ENCODE peak calls at places on chromosomes 2 and 18, in five cellular contexts. U, G, A, M and I are unnamed samples.

GRCh38 chr2:196230051-196230450 is 58.7 kb upstream of the STK17B start:
- DNase-seq in U (peak; percentile 53), G (no peak), A (no peak), M (no peak), I (no peak)

GRCh38 chr2:232898592-232899541 is 28.8 kb downstream of the SNORC start:
- DNase-seq in U (no peak), G (no peak), A (peak; percentile 47), M (no peak), I (no peak)

GRCh38 chr2:148888003-148888501 is 13.0 kb downstream of the KIF5C start:
- DNase-seq in U (no peak), G (no peak), A (no peak), M (no peak), I (peak; percentile 45)

GRCh38 chr2:127169066-127169660 is 50.9 kb downstream of the CYP27C1 start:
- DNase-seq in U (no peak), G (no peak), A (no peak), M (no peak), I (no peak)

GRCh38 chr2:152189622-152190495 is 14.3 kb upstream of the STAM2 start:
- DNase-seq in U (peak; percentile 64), G (no peak), A (peak; percentile 53), M (peak; percentile 29), I (peak; percentile 55)

GRCh38 chr2:133415210-133415876 is 152.9 kb downstream of the NCKAP5 start:
- DNase-seq in U (no peak), G (no peak), A (no peak), M (no peak), I (peak; percentile 46)

GRCh38 chr2:182447163-182447562 is 20.3 kb upstream of the PDE1A start:
- DNase-seq in U (no peak), G (no peak), A (no peak), M (no peak), I (no peak)

GRCh38 chr18:995641-996040 is 91.0 kb downstream of the ADCYAP1 start:
- DNase-seq in U (no peak), G (no peak), A (no peak), M (no peak), I (no peak)

GRCh38 chr2:226934546-226935243 is 98.8 kb downstream of the RHBDD1 start:
- DNase-seq in U (no peak), G (no peak), A (no peak), M (no peak), I (no peak)

GRCh38 chr2:219552382-219553167 is 8.7 kb downstream of the TMEM198 start:
- DNase-seq in U (peak; percentile 78), G (peak; percentile 86), A (peak; percentile 85), M (peak; percentile 76), I (peak; percentile 94)

GRCh38 chr2:234494361-234495075 is 2.4 kb downstream of the ARL4C start:
- DNase-seq in U (no peak), G (no peak), A (no peak), M (peak; percentile 55), I (no peak)

GRCh38 chr2:105880637-105881036 is 135.9 kb downstream of the NCK2 start:
- DNase-seq in U (no peak), G (no peak), A (no peak), M (peak; percentile 63), I (no peak)

GRCh38 chr2:235238537-235238936 is 255.3 kb upstream of the AGAP1 start:
- DNase-seq in U (no peak), G (peak; percentile 26), A (peak; percentile 81), M (no peak), I (peak; percentile 87)

GRCh38 chr18:31396796-31397195 is 20.2 kb downstream of the DSG4 start:
- DNase-seq in U (no peak), G (no peak), A (no peak), M (no peak), I (no peak)

GRCh38 chr2:51483720-51484119 is 451.8 kb upstream of the NRXN1 start:
- DNase-seq in U (no peak), G (no peak), A (no peak), M (no peak), I (no peak)

GRCh38 chr2:156486175-156486574 is 50.0 kb downstream of the GPD2 start:
- DNase-seq in U (no peak), G (no peak), A (no peak), M (no peak), I (no peak)

GRCh38 chr2:197427204-197427603 is 7.6 kb downstream of the SF3B1 start:
- DNase-seq in U (peak; percentile 7), G (no peak), A (no peak), M (no peak), I (no peak)
- H3K4me1 ChIP-seq in U (peaks cover 5% of the 10 kb centered on the region), G (peaks cover 74% of the 10 kb centered on the region), A (peaks cover 54% of the 10 kb centered on the region), M (peaks cover 40% of the 10 kb centered on the region), I (peaks cover 16% of the 10 kb centered on the region)

DNA sequence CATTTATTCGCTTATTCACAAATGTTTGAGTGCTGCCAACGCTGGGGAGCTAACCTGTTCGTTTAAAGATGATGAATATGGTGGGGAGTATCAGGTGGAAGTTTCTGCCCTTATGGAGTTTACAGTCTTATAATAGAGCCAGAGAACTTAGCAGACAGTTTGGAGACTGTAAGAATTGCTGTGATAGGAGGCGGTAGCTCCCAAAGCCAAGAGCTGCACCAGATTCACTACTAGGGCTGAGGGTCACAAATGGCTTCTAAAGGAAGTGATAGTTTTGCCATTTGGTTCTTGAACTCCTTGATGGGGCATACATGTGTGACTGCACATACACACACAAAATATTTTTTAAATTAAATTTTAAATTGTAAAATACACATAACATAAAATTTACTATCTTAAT is 29.0 kb downstream of the UGP2 start:
- DNase-seq in U (no peak), G (no peak), A (no peak), M (no peak), I (no peak)
- H3K4me1 ChIP-seq in U (no peaks in the 10 kb centered on the region), G (peaks cover 60% of the 10 kb centered on the region), A (no peaks in the 10 kb centered on the region), M (no peaks in the 10 kb centered on the region), I (peaks cover 5% of the 10 kb centered on the region)

GRCh38 chr2:120783371-120783791 is 47.7 kb downstream of the GLI2 start:
- DNase-seq in U (peak; percentile 17), G (no peak), A (no peak), M (no peak), I (no peak)

GRCh38 chr2:120778244-120778643 is 42.6 kb downstream of the GLI2 start:
- DNase-seq in U (no peak), G (no peak), A (no peak), M (no peak), I (peak; percentile 41)

GRCh38 chr2:120777787-120778186 is 42.1 kb downstream of the GLI2 start:
- DNase-seq in U (no peak), G (no peak), A (no peak), M (no peak), I (peak; percentile 30)

GRCh38 chr2:120779781-120780283 is 44.2 kb downstream of the GLI2 start:
- DNase-seq in U (no peak), G (no peak), A (no peak), M (no peak), I (peak; percentile 33)

GRCh38 chr2:120780402-120780801 is 44.7 kb downstream of the GLI2 start:
- DNase-seq in U (no peak), G (no peak), A (no peak), M (no peak), I (no peak)
- H3K4me1 ChIP-seq in U (no peaks in the 10 kb centered on the region), G (peaks cover 5% of the 10 kb centered on the region), A (peaks cover 7% of the 10 kb centered on the region), M (no peaks in the 10 kb centered on the region), I (peaks cover 8% of the 10 kb centered on the region)

GRCh38 chr2:217997510-217997909 is 5.3 kb downstream of the TNS1 start:
- DNase-seq in U (no peak), G (no peak), A (no peak), M (no peak), I (peak; percentile 16)

GRCh38 chr2:218000137-218000536 is 2.7 kb downstream of the TNS1 start:
- DNase-seq in U (no peak), G (peak; percentile 67), A (peak; percentile 85), M (no peak), I (peak; percentile 3)

GRCh38 chr2:217996345-217996744 is 6.5 kb downstream of the TNS1 start:
- DNase-seq in U (no peak), G (peak; percentile 63), A (peak; percentile 85), M (no peak), I (peak; percentile 80)

GRCh38 chr2:218001629-218002028 is 1.2 kb downstream of the TNS1 start:
- DNase-seq in U (no peak), G (no peak), A (no peak), M (no peak), I (peak; percentile 32)

GRCh38 chr2:217998926-217999633 is 3.7 kb downstream of the TNS1 start:
- DNase-seq in U (no peak), G (no peak), A (no peak), M (no peak), I (no peak)
- H3K4me1 ChIP-seq in U (no peaks in the 10 kb centered on the region), G (peaks cover 29% of the 10 kb centered on the region), A (peaks cover 81% of the 10 kb centered on the region), M (no peaks in the 10 kb centered on the region), I (peaks cover 3% of the 10 kb centered on the region)

DNA sequence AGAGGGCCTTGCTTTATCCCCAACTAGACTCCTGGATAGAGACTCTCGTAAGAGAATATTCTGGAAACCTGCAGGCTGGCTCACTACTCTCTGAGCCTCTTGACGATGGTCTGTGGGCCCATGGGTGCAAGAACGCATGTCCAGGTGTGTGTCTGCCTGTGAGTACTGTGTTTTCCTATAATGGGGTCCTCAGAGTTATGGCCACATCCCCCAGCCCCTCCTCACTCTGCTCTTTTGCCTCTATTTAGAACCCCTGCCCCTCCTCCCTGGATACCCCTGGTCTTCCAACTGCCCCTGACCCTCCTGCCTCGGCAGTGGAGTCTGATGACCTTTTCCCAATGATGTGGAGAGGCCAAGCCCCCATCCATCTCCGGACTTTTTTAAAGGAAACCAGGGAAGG is 148.1 kb downstream of the ZFP36L2 start:
- DNase-seq in U (no peak), G (no peak), A (no peak), M (no peak), I (no peak)
- H3K4me1 ChIP-seq in U (peaks cover 2% of the 10 kb centered on the region), G (peaks cover 43% of the 10 kb centered on the region), A (peaks cover 41% of the 10 kb centered on the region), M (no peaks in the 10 kb centered on the region), I (peaks cover 28% of the 10 kb centered on the region)

GRCh38 chr2:239262484-239263230 is 138.2 kb downstream of the HDAC4 start:
- DNase-seq in U (no peak), G (no peak), A (no peak), M (no peak), I (no peak)
- H3K4me1 ChIP-seq in U (peaks cover 18% of the 10 kb centered on the region), G (peaks cover 92% of the 10 kb centered on the region), A (peaks cover 26% of the 10 kb centered on the region), M (peaks cover 45% of the 10 kb centered on the region), I (peaks cover 36% of the 10 kb centered on the region)

GRCh38 chr18:44636241-44636640 is 44.4 kb upstream of the SETBP1 start:
- DNase-seq in U (no peak), G (no peak), A (no peak), M (no peak), I (no peak)

GRCh38 chr18:44638141-44638540 is 42.5 kb upstream of the SETBP1 start:
- DNase-seq in U (no peak), G (no peak), A (no peak), M (no peak), I (no peak)

GRCh38 chr18:44635546-44635945 is 45.1 kb upstream of the SETBP1 start:
- DNase-seq in U (no peak), G (no peak), A (no peak), M (no peak), I (no peak)

GRCh38 chr18:44637210-44638051 is 43.3 kb upstream of the SETBP1 start:
- DNase-seq in U (no peak), G (no peak), A (no peak), M (no peak), I (no peak)

DNA sequence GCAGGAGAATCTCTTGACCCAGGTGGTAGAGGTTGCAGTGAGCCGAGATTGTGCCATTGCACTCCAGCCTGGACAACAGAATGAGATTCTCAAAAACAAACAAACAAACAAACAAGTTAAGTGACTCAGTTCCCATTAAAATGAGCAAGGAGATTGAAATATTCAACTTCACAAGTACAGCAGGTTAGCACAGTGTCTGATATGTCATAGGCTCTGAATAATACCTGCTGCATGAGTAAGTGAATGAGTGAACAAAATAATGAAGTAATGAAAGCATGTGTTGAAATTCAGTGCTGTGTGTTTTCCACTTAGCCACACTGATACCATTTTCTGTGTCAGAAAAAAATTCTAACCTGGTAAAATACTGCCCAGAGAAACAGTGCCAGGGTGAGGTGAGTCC is 41.9 kb upstream of the SETBP1 start:
- DNase-seq in U (no peak), G (no peak), A (no peak), M (no peak), I (no peak)
- H3K4me1 ChIP-seq in U (no peaks in the 10 kb centered on the region), G (no peaks in the 10 kb centered on the region), A (no peaks in the 10 kb centered on the region), M (no peaks in the 10 kb centered on the region), I (no peaks in the 10 kb centered on the region)